ENCODE peak calls at places on chromosomes 12 and 14, in six cellular contexts. E is PC-3, U is endothelial cell of umbilical vein, B is GM23338, F is fibroblast of lung, I is IMR-90. N is an unnamed sample. For H4K20me1, the result is how much of the 10 kb centered on the place peaks cover.

GRCh38 chr12:79329933-79330332 is 360.8 kb downstream of the PAWR start:
- DNase-seq in E (peak), U (peak), B (no peak), F (peak), I (peak), N (no peak)

GRCh38 chr12:46187023-46187422 is 81.8 kb downstream of the SLC38A1 start:
- DNase-seq in E (peak), U (no peak), B (no peak), F (peak), I (peak), N (no peak)

GRCh38 chr12:89412665-89413064 is 60.4 kb upstream of the DUSP6 start:
- DNase-seq in E (no peak), U (no peak), B (no peak), F (no peak), I (no peak), N (no peak)

GRCh38 chr14:72583316-72584272 is 310.3 kb downstream of the DPF3 start:
- DNase-seq in E (no peak), U (no peak), B (no peak), F (no peak), I (peak), N (no peak)

GRCh38 chr14:87332001-87332400 is 661.0 kb downstream of the GALC start:
- DNase-seq in E (peak), U (no peak), B (no peak), F (peak), I (peak), N (no peak)

GRCh38 chr12:52082988-52083637 is 3.6 kb downstream of the SMIM41 start:
- DNase-seq in E (peak), U (peak), B (peak), F (peak), I (peak), N (peak)

GRCh38 chr12:19031032-19031431 is 98.5 kb upstream of the PLEKHA5 start:
- DNase-seq in E (peak), U (no peak), B (no peak), F (peak), I (peak), N (no peak)

GRCh38 chr12:83573676-83574075 is 887.0 kb downstream of the TMTC2 start:
- DNase-seq in E (peak), U (no peak), B (no peak), F (peak), I (no peak), N (no peak)

GRCh38 chr12:122225683-122226365 is at the start of gene DIABLO:
- DNase-seq in E (peak), U (peak), B (peak), F (peak), I (peak), N (peak)

GRCh38 chr12:20369164-20370000 is 1.0 kb downstream of the PDE3A start:
- DNase-seq in E (no peak), U (peak), B (peak), F (peak), I (peak), N (no peak)

GRCh38 chr12:65823481-65824313 is 586 bp upstream of the HMGA2 start:
- DNase-seq in E (peak), U (peak), B (peak), F (peak), I (peak), N (no peak)

GRCh38 chr12:31928246-31929139 is 30.7 kb upstream of the RESF1 start:
- DNase-seq in E (no peak), U (peak), B (no peak), F (no peak), I (no peak), N (peak)

GRCh38 chr12:101608301-101609133 is 13.7 kb downstream of the MYBPC1 start:
- DNase-seq in E (peak), U (no peak), B (peak), F (no peak), I (no peak), N (no peak)

GRCh38 chr12:45974171-45974719 is 16.1 kb downstream of the SCAF11 start:
- DNase-seq in E (no peak), U (no peak), B (no peak), F (peak), I (no peak), N (no peak)

GRCh38 chr14:97412933-97413574 is 615.9 kb downstream of the VRK1 start:
- DNase-seq in E (no peak), U (no peak), B (no peak), F (no peak), I (no peak), N (no peak)

GRCh38 chr14:23164250-23164649 is 19.2 kb downstream of the SLC7A8 start:
- DNase-seq in E (no peak), U (no peak), B (no peak), F (peak), I (no peak), N (no peak)

GRCh38 chr12:42981379-42981778 is 391.8 kb upstream of the PRICKLE1 start:
- DNase-seq in E (peak), U (no peak), B (peak), F (peak), I (peak), N (no peak)

GRCh38 chr12:32365473-32366064 is 33.8 kb upstream of the FGD4 start:
- DNase-seq in E (peak), U (peak), B (peak), F (peak), I (peak), N (peak)

GRCh38 chr14:88426271-88426670 is 40.8 kb downstream of the SPATA7 start:
- DNase-seq in E (no peak), U (no peak), B (peak), F (peak), I (peak), N (no peak)

GRCh38 chr12:70120970-70121369 is 122.3 kb upstream of the CNOT2 start:
- DNase-seq in E (no peak), U (no peak), B (no peak), F (no peak), I (no peak), N (no peak)

GRCh38 chr12:7583471-7583870 is 79.9 kb upstream of the CD163 start:
- DNase-seq in E (no peak), U (no peak), B (no peak), F (no peak), I (no peak), N (no peak)

GRCh38 chr12:26721800-26722199 is 111.2 kb downstream of the ITPR2 start:
- DNase-seq in E (peak), U (peak), B (no peak), F (no peak), I (no peak), N (no peak)

GRCh38 chr12:77980782-77981181 is 150.1 kb downstream of the NAV3 start:
- DNase-seq in E (no peak), U (peak), B (no peak), F (peak), I (no peak), N (no peak)
- H4K20me1 ChIP-seq in E (under half), U (under half), B (under half), F (under half), I (under half), N (under half)

GRCh38 chr12:96698521-96698920 is 208.5 kb upstream of the NEDD1 start:
- DNase-seq in E (peak), U (no peak), B (peak), F (no peak), I (no peak), N (no peak)
- TF ChIP-seq CTCF in E (peak), U (no peak), B (peak), F (peak), I (peak), N (no peak)

DNA sequence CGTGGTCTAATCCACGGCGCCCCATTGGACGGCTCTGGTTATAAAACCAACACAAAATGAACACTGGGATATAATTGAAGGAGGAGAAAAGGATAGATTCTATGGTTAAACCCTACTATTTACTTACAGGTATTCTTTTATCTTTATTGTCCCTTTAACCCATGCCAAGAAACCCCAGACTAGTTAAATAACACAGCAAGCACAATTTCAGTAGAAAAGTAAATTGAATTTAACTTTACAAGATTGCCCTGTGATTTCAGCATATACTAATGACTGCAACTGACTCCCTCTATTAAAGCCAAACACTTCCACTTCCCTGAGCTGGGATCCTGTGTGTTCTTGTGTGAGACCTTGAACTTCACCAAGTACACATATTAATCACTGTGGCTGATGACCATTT is 45.3 kb downstream of the BCL11B start:
- DNase-seq in E (no peak), U (no peak), B (no peak), F (no peak), I (no peak), N (no peak)
- H4K20me1 ChIP-seq in E (under half), U (under half), B (under half), F (under half), I (under half), N (under half)

DNA sequence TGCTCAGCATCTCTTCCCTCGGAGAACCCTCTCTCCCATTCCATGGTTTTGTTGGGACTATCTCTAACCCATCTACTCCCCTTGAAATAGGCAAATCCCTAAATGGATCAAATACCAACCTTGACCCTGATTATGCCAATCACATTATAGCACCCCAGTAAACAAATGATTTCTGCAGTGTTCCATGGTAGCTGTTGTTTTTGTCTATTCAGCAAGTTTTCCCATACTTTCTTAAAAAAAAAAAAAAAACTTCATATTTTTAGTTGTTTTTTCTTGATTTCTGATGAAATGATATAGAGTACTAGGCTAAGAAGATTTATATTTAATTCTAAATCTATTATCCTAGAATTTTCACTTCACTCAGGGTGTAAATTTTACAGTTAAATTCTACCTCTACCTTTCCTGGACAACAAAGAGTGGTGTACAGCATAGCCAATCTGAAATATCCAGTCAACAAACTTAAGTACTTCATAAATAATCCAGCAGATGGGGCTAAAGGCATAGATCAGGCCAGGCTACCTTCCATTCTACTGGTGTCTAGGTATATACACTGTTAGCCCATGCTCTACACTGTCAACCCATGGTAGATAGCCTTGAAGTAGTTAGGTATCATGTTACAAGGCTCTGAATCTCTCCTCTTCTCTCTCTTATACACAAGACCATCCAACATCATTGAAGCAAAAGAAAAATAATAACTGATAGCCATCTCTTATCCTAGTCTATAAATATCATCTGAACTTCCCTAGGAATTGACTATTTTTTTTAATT is 82.2 kb downstream of the PLEKHG7 start:
- DNase-seq in E (peak), U (peak), B (peak), F (peak), I (peak), N (peak)
- TF ChIP-seq CTCF in E (peak), U (peak), B (peak), F (peak), I (peak), N (peak)

N was measured in OCI-LY7.